ENCODE peak calls at places on chromosome 10, in five cellular contexts. G, J, S, X and N are unnamed samples.

GRCh38 chr10:131128731-131129130 is 182.8 kb downstream of the TCERG1L start:
- DNase-seq in G (no peak), J (no peak), S (no peak), X (no peak), N (no peak)

GRCh38 chr10:29555746-29556481 is 78.9 kb downstream of the SVIL start:
- DNase-seq in G (no peak), J (no peak), S (no peak), X (no peak), N (no peak)

GRCh38 chr10:110525349-110526260 is 27.9 kb downstream of the DUSP5 start:
- DNase-seq in G (no peak), J (no peak), S (no peak), X (no peak), N (peak)

GRCh38 chr10:114021135-114021534 is 22.5 kb upstream of the ADRB1 start:
- DNase-seq in G (no peak), J (no peak), S (no peak), X (no peak), N (no peak)

GRCh38 chr10:60029441-60029840 is 123.1 kb upstream of the CCDC6 start:
- DNase-seq in G (no peak), J (no peak), S (no peak), X (no peak), N (no peak)

GRCh38 chr10:44990302-44990655 is 10.4 kb upstream of the ZNF22 start:
- DNase-seq in G (peak), J (peak), S (no peak), X (no peak), N (no peak)

GRCh38 chr10:14184841-14185500 is 145.8 kb downstream of the FRMD4A start:
- DNase-seq in G (no peak), J (no peak), S (no peak), X (no peak), N (no peak)

GRCh38 chr10:24561453-24561852 is 162.2 kb downstream of the ARHGAP21 start:
- DNase-seq in G (no peak), J (no peak), S (no peak), X (no peak), N (no peak)

GRCh38 chr10:85045046-85045445 is 716.7 kb downstream of the CCSER2 start:
- DNase-seq in G (no peak), J (peak), S (no peak), X (no peak), N (no peak)

GRCh38 chr10:15385552-15386455 is 14.7 kb upstream of the FAM171A1 start:
- DNase-seq in G (no peak), J (no peak), S (no peak), X (no peak), N (no peak)

GRCh38 chr10:104303594-104304178 is 34.6 kb downstream of the ITPRIP start:
- DNase-seq in G (no peak), J (no peak), S (no peak), X (no peak), N (no peak)

GRCh38 chr10:777913-778479 is 88.5 kb upstream of the DIP2C start:
- DNase-seq in G (no peak), J (no peak), S (no peak), X (no peak), N (no peak)

GRCh38 chr10:91054325-91054724 is 133.4 kb upstream of the ANKRD1 start:
- DNase-seq in G (no peak), J (no peak), S (no peak), X (no peak), N (no peak)

GRCh38 chr10:5142199-5142598 is 42.8 kb downstream of the AKR1C8 start:
- DNase-seq in G (no peak), J (no peak), S (no peak), X (no peak), N (no peak)

GRCh38 chr10:46547881-46548780 is 8.3 kb downstream of the GPRIN2 start:
- DNase-seq in G (no peak), J (peak), S (no peak), X (peak), N (no peak)

GRCh38 chr10:49272251-49273081 is 26.5 kb upstream of the C10orf71 start:
- DNase-seq in G (no peak), J (no peak), S (no peak), X (peak), N (peak)

DNA sequence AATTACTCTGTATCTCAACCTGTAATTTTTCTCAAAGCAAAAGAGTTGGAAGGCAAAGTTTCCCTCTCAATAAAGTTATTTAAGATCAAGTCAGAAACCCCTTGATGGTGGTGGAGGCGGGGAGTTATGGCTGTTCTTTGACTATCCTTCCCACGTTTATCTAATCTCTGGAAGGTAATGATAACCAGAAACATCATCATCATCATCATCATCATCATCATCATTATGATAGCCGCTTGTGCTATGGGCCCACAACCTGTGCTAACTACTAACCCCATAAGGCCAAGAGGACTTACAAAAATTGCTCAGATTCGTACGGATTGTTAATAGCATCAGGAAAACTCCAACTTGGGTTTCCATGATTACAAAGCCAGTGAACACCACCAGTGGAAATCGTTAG is 502.3 kb downstream of the SH2D4B start:
- DNase-seq in G (no peak), J (no peak), S (no peak), X (no peak), N (no peak)
- H3K27ac ChIP-seq in G (no peak), J (no peak), S (no peak), X (no peak), N (no peak)

GRCh38 chr10:52653221-52653501 is 119.4 kb downstream of the MBL2 start:
- DNase-seq in G (no peak), J (no peak), S (no peak), X (no peak), N (no peak)

GRCh38 chr10:52650873-52651272 is 121.7 kb downstream of the MBL2 start:
- DNase-seq in G (no peak), J (no peak), S (no peak), X (no peak), N (no peak)

GRCh38 chr10:52653510-52653909 is 119.1 kb downstream of the MBL2 start:
- DNase-seq in G (no peak), J (no peak), S (no peak), X (peak), N (no peak)

GRCh38 chr10:52652431-52653220 is 120.0 kb downstream of the MBL2 start:
- DNase-seq in G (no peak), J (no peak), S (no peak), X (no peak), N (no peak)

GRCh38 chr10:52654201-52654600 is 118.4 kb downstream of the MBL2 start:
- DNase-seq in G (no peak), J (no peak), S (no peak), X (peak), N (no peak)
- TF ChIP-seq POLR2A in G (no peak), J (no peak), S (no peak), X (no peak), N (no peak)

GRCh38 chr10:74282151-74282852 is 131.3 kb downstream of the ADK start:
- DNase-seq in G (no peak), J (no peak), S (no peak), X (no peak), N (no peak)

GRCh38 chr10:74282853-74283205 is 131.8 kb downstream of the ADK start:
- DNase-seq in G (no peak), J (no peak), S (no peak), X (no peak), N (no peak)
- H3K4me3 ChIP-seq in G (no peak), J (no peak), S (no peak), X (no peak), N (no peak)

DNA sequence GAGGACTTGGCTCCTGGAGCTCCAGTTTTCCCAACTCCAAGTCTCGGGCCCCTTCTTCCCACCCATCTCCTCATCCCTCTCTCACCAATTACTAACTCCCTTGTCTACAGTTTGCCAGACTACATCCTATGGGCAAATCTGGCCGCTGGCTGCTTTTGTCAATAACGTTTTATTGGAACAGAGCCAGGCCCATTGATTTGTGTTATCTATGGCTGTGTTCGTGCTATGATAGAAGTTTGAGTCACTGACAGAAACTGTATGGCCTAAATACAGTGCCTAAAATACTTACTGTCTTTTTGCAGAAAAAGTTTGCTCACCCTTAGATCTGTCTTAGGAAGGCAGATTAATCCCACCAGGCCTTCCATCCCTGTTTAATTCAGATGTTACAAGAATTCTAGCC is 71.3 kb downstream of the PIP4K2A start:
- DNase-seq in G (no peak), J (no peak), S (no peak), X (no peak), N (no peak)
- H3K27ac ChIP-seq in G (no peak), J (no peak), S (no peak), X (no peak), N (no peak)

GRCh38 chr10:2928219-2928840 is 139.0 kb upstream of the PFKP start:
- DNase-seq in G (peak), J (peak), S (peak), X (peak), N (no peak)
- TF ChIP-seq POLR2A in G (no peak), J (no peak), S (no peak), X (no peak), N (no peak)

DNA sequence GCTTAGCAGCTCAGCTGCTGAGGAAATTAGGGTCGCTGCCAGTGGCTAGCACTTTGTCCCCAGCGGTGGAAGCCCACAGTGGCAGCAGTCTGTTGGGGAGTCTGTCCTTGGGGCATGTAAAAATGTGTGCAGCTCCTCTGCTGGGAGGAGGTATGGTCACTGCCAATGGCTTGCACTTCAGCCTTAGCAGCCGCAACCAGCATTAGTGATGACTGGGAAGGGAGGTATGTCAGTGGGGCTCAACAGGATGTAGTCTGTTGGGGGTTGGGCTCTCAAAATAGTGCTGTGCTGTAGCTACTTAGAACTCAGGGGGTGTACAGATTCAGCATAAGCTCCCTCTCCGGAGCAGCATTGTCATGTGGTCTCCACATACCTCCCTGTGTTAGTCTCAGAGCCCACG is 189.9 kb downstream of the ZEB1 start:
- DNase-seq in G (no peak), J (no peak), S (no peak), X (no peak), N (no peak)
- H3K4me3 ChIP-seq in G (no peak), J (no peak), S (no peak), X (no peak), N (no peak)

GRCh38 chr10:71243756-71244637 is 31.6 kb downstream of the UNC5B start:
- DNase-seq in G (no peak), J (no peak), S (no peak), X (peak), N (no peak)

GRCh38 chr10:71246591-71247143 is 34.3 kb downstream of the UNC5B start:
- DNase-seq in G (no peak), J (peak), S (peak), X (peak), N (no peak)

GRCh38 chr10:71247306-71247705 is 34.9 kb downstream of the UNC5B start:
- DNase-seq in G (no peak), J (no peak), S (no peak), X (peak), N (no peak)

GRCh38 chr10:71244638-71245419 is 32.5 kb downstream of the UNC5B start:
- DNase-seq in G (no peak), J (no peak), S (no peak), X (peak), N (no peak)

GRCh38 chr10:71245420-71246325 is 33.3 kb downstream of the UNC5B start:
- DNase-seq in G (no peak), J (no peak), S (no peak), X (peak), N (no peak)
- H3K27ac ChIP-seq in G (no peak), J (no peak), S (peak), X (peak), N (peak)